ENCODE peak calls at places on chromosomes 7 and 10, in nine cellular contexts. Z, D, X, S, H, T, L, U and Q are unnamed samples. For H3K9me2, the result is how much of the 10 kb centered on the place peaks cover.

GRCh38 chr7:36210542-36210941 is 57.5 kb downstream of the EEPD1 start:
- DNase-seq in D (no peak), Z (no peak), S (no peak), T (no peak), L (no peak), X (no peak), H (no peak), U (no peak), Q (no peak)

GRCh38 chr7:17384400-17384799 is 85.9 kb downstream of the AHR start:
- DNase-seq in S (no peak), T (peak), X (no peak), U (no peak), L (no peak), H (no peak), D (no peak), Z (no peak), Q (peak)

GRCh38 chr10:17273403-17273802 is 45.4 kb downstream of the VIM start:
- DNase-seq in H (peak), U (no peak), Z (peak), T (peak), X (no peak), D (no peak), S (peak), L (no peak), Q (no peak)

GRCh38 chr7:83273699-83274098 is 111.0 kb upstream of the PCLO start:
- DNase-seq in H (no peak), T (no peak), L (no peak), Z (no peak), D (no peak), X (no peak), U (no peak), S (no peak), Q (no peak)

GRCh38 chr7:45591101-45591906 is 17.1 kb downstream of the ADCY1 start:
- DNase-seq in T (no peak), S (no peak), Z (no peak), H (no peak), D (no peak), U (no peak), L (no peak), X (no peak), Q (no peak)

GRCh38 chr10:69573056-69573806 is at the start of gene NEUROG3:
- DNase-seq in Z (no peak), L (peak), U (no peak), H (no peak), S (no peak), X (peak), T (no peak), D (peak), Q (peak)

GRCh38 chr10:133459454-133460207 is 5.9 kb downstream of the SCART1 start:
- DNase-seq in X (no peak), T (no peak), H (no peak), Z (no peak), U (no peak), L (no peak), D (no peak), S (no peak), Q (peak)

GRCh38 chr10:499991-500390 is 189.5 kb downstream of the DIP2C start:
- DNase-seq in H (no peak), L (no peak), S (no peak), T (no peak), D (no peak), X (no peak), Z (no peak), U (no peak), Q (no peak)

GRCh38 chr7:140061607-140061930 is 1.2 kb downstream of the PARP12 start:
- DNase-seq in H (no peak), U (no peak), T (peak), L (no peak), Z (no peak), X (no peak), D (no peak), S (no peak), Q (no peak)

GRCh38 chr10:110612073-110612472 is 32.1 kb upstream of the RBM20 start:
- DNase-seq in H (no peak), S (no peak), T (no peak), U (no peak), X (no peak), Z (no peak), D (peak), L (peak), Q (no peak)

GRCh38 chr10:88623835-88624234 is 37.3 kb downstream of the LIPJ start:
- DNase-seq in U (no peak), L (no peak), T (no peak), D (no peak), Z (no peak), X (no peak), H (no peak), S (no peak), Q (no peak)

GRCh38 chr10:16585103-16585502 is 63.4 kb upstream of the C1QL3 start:
- DNase-seq in X (no peak), D (no peak), T (no peak), U (no peak), S (no peak), Z (no peak), H (no peak), L (no peak), Q (no peak)

GRCh38 chr7:70014472-70015232 is 416.4 kb downstream of the AUTS2 start:
- DNase-seq in Z (no peak), T (no peak), D (peak), U (no peak), S (no peak), H (no peak), L (no peak), X (no peak), Q (no peak)

GRCh38 chr10:119933179-119933578 is 40.6 kb downstream of the SEC23IP start:
- DNase-seq in S (no peak), X (no peak), D (peak), H (peak), U (peak), T (peak), Z (peak), L (no peak), Q (peak)

GRCh38 chr10:117174439-117175214 is 22.7 kb upstream of the KCNK18 start:
- DNase-seq in D (peak), L (peak), U (peak), T (peak), S (peak), Z (peak), X (peak), H (peak), Q (peak)

GRCh38 chr7:36532981-36533499 is 143.4 kb downstream of the ANLN start:
- DNase-seq in D (no peak), U (no peak), T (no peak), S (no peak), H (no peak), L (no peak), X (no peak), Z (no peak), Q (no peak)

GRCh38 chr7:77427996-77428603 is 12.0 kb upstream of the GSAP start:
- DNase-seq in X (peak), Z (peak), H (no peak), T (peak), U (no peak), L (no peak), S (no peak), D (no peak), Q (peak)

GRCh38 chr7:99244942-99245341 is 27.7 kb upstream of the MYH16 start:
- DNase-seq in D (no peak), U (no peak), S (no peak), Z (peak), L (no peak), T (peak), H (no peak), X (no peak), Q (no peak)

DNA sequence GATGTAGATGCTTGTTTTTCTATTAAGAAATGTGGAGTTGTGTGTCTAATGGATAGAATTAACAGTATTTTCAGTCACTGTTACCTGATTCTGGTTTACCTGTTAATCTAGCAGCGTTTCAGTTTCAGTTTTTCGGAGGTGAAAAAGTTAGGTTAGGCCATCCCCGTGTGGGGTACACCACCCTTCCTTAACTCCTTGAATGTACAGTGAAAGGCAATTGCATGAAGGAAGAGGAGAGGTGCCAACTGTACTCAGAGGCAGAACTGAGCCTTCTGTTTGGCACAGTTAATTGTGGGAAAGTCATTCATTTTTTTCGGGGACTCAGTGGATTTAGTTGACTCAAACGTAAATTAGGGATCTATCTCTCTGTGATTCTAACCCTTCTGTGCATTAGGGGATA is 35.6 kb downstream of the RPA3 start:
- DNase-seq in T (no peak), X (no peak), U (no peak), D (no peak), Z (no peak), H (no peak), L (peak), S (no peak), Q (no peak)
- H3K9me2 ChIP-seq in T (under half), X (under half), U (under half), D (under half), Z (under half), H (under half), L (under half), S (under half), Q (under half)

GRCh38 chr10:113689574-113689973 is 9.9 kb downstream of the CASP7 start:
- DNase-seq in Z (no peak), T (no peak), S (no peak), L (peak), X (no peak), H (no peak), U (peak), D (no peak), Q (no peak)
- H3K9me2 ChIP-seq in Z (under half), T (under half), S (under half), L (under half), X (under half), H (under half), U (under half), D (under half), Q (under half)

GRCh38 chr7:131083781-131084180 is 243.9 kb upstream of the MKLN1 start:
- DNase-seq in X (no peak), S (no peak), L (no peak), U (no peak), T (no peak), D (no peak), H (no peak), Z (no peak), Q (no peak)
- H3K9me2 ChIP-seq in X (under half), S (under half), L (under half), U (under half), T (under half), D (under half), H (under half), Z (under half), Q (under half)

GRCh38 chr7:130559184-130559583 is 67.3 kb downstream of the MEST start:
- DNase-seq in T (no peak), S (no peak), L (no peak), X (no peak), D (no peak), H (no peak), Z (no peak), U (no peak), Q (no peak)

GRCh38 chr7:130554481-130554880 is 62.6 kb downstream of the MEST start:
- DNase-seq in S (no peak), Z (no peak), U (no peak), T (no peak), L (no peak), H (no peak), D (no peak), X (no peak), Q (no peak)

GRCh38 chr7:130553398-130554029 is 61.6 kb downstream of the MEST start:
- DNase-seq in T (no peak), Z (no peak), U (no peak), H (no peak), D (no peak), S (no peak), L (no peak), X (no peak), Q (no peak)
- H3K9me2 ChIP-seq in T (under half), Z (under half), U (under half), H (under half), D (under half), S (under half), L (under half), X (under half), Q (under half)